ENCODE peak calls at places on chromosomes 6 and 20, in ten cellular contexts. One of them, this sample, is unnamed.

GRCh38 chr20:53623454-53624206 is 30.0 kb upstream of the ZNF217 start:
- DNase-seq in CD4-positive, alpha-beta memory T cell: peak; percentile 30
- DNase-seq in upper lobe of right lung: peak; percentile 63
- DNase-seq in ovary: peak; percentile 74
- DNase-seq in IMR-90: peak; percentile 77
- DNase-seq in neural progenitor cell: peak; percentile 54
- DNase-seq in OCI-LY7: peak; percentile 59
- DNase-seq in A549: peak; percentile 88
- DNase-seq in aorta: peak; percentile 84
- DNase-seq in Panc1: peak; percentile 87
- DNase-seq in this sample: peak; percentile 73

GRCh38 chr6:16514249-16514648 is 247.0 kb downstream of the ATXN1 start:
- DNase-seq in neural progenitor cell: peak; percentile 42
- DNase-seq in aorta: no peak
- DNase-seq in OCI-LY7: no peak
- DNase-seq in IMR-90: peak; percentile 76
- DNase-seq in ovary: peak; percentile 21
- DNase-seq in upper lobe of right lung: no peak
- DNase-seq in Panc1: peak; percentile 10
- DNase-seq in CD4-positive, alpha-beta memory T cell: peak; percentile 39
- DNase-seq in A549: peak; percentile 48
- DNase-seq in this sample: no peak

GRCh38 chr20:3470627-3471396 is at the start of gene ATRN:
- DNase-seq in OCI-LY7: no peak
- DNase-seq in neural progenitor cell: peak; percentile 91
- DNase-seq in Panc1: peak; percentile 15
- DNase-seq in ovary: peak; percentile 89
- DNase-seq in IMR-90: peak; percentile 89
- DNase-seq in A549: peak; percentile 90
- DNase-seq in CD4-positive, alpha-beta memory T cell: peak; percentile 82
- DNase-seq in aorta: peak; percentile 95
- DNase-seq in upper lobe of right lung: peak; percentile 97
- DNase-seq in this sample: peak; percentile 92

GRCh38 chr6:38713812-38714211 is 1.3 kb upstream of the DNAH8 start:
- DNase-seq in neural progenitor cell: no peak
- DNase-seq in aorta: no peak
- DNase-seq in upper lobe of right lung: no peak
- DNase-seq in ovary: no peak
- DNase-seq in IMR-90: no peak
- DNase-seq in OCI-LY7: no peak
- DNase-seq in A549: no peak
- DNase-seq in CD4-positive, alpha-beta memory T cell: peak; percentile 39
- DNase-seq in Panc1: no peak
- DNase-seq in this sample: no peak

GRCh38 chr20:8946036-8946926 is 122.6 kb upstream of the PLCB4 start:
- DNase-seq in aorta: no peak
- DNase-seq in CD4-positive, alpha-beta memory T cell: no peak
- DNase-seq in ovary: no peak
- DNase-seq in OCI-LY7: no peak
- DNase-seq in neural progenitor cell: peak; percentile 53
- DNase-seq in IMR-90: no peak
- DNase-seq in A549: no peak
- DNase-seq in upper lobe of right lung: no peak
- DNase-seq in Panc1: no peak
- DNase-seq in this sample: no peak

GRCh38 chr6:2447318-2447717 is 201.9 kb upstream of the GMDS start:
- DNase-seq in neural progenitor cell: no peak
- DNase-seq in Panc1: no peak
- DNase-seq in upper lobe of right lung: no peak
- DNase-seq in OCI-LY7: no peak
- DNase-seq in A549: no peak
- DNase-seq in CD4-positive, alpha-beta memory T cell: no peak
- DNase-seq in aorta: no peak
- DNase-seq in IMR-90: no peak
- DNase-seq in ovary: no peak
- DNase-seq in this sample: no peak

GRCh38 chr6:42561986-42562385 is 1.8 kb upstream of the UBR2 start:
- DNase-seq in neural progenitor cell: no peak
- DNase-seq in aorta: no peak
- DNase-seq in CD4-positive, alpha-beta memory T cell: no peak
- DNase-seq in Panc1: no peak
- DNase-seq in OCI-LY7: no peak
- DNase-seq in IMR-90: no peak
- DNase-seq in ovary: no peak
- DNase-seq in A549: no peak
- DNase-seq in upper lobe of right lung: no peak
- DNase-seq in this sample: no peak

GRCh38 chr6:149567194-149567586 is 1.0 kb downstream of the GINM1 start:
- DNase-seq in OCI-LY7: peak; percentile 45
- DNase-seq in neural progenitor cell: no peak
- DNase-seq in A549: no peak
- DNase-seq in upper lobe of right lung: no peak
- DNase-seq in ovary: no peak
- DNase-seq in CD4-positive, alpha-beta memory T cell: no peak
- DNase-seq in Panc1: no peak
- DNase-seq in aorta: no peak
- DNase-seq in IMR-90: no peak
- DNase-seq in this sample: no peak

DNA sequence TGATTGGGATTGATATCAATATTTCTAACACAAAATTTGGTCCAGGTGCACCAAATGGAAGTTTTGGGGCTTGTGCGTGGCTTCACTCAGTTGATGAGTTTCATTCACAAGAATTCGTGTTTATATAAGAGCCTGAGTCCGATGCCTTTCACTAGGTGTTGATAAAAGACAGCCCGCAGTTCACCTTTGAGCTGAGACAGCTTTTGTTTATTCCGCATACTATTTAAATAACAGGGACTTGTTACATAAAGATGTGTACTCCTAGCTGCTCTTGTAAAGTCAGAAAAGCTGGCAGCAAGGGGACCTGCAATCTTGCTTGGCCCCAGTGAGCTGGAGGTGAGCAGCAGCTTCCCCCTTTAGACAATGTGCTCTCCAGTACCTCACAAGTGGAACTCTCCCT is 19.0 kb upstream of the NRN1 start:
- DNase-seq in neural progenitor cell: no peak
- DNase-seq in OCI-LY7: no peak
- DNase-seq in IMR-90: no peak
- DNase-seq in ovary: no peak
- DNase-seq in A549: no peak
- DNase-seq in upper lobe of right lung: no peak
- DNase-seq in aorta: no peak
- DNase-seq in Panc1: no peak
- DNase-seq in CD4-positive, alpha-beta memory T cell: no peak
- DNase-seq in this sample: no peak
- H3K4me1 ChIP-seq in neural progenitor cell: no peaks in the 10 kb centered on the region
- H3K4me1 ChIP-seq in OCI-LY7: no peaks in the 10 kb centered on the region
- H3K4me1 ChIP-seq in IMR-90: no peaks in the 10 kb centered on the region
- H3K4me1 ChIP-seq in ovary: no peaks in the 10 kb centered on the region
- H3K4me1 ChIP-seq in A549: no peaks in the 10 kb centered on the region
- H3K4me1 ChIP-seq in upper lobe of right lung: no peaks in the 10 kb centered on the region
- H3K4me1 ChIP-seq in aorta: no peaks in the 10 kb centered on the region
- H3K4me1 ChIP-seq in Panc1: no peaks in the 10 kb centered on the region
- H3K4me1 ChIP-seq in CD4-positive, alpha-beta memory T cell: no peaks in the 10 kb centered on the region
- H3K4me1 ChIP-seq in this sample: no peaks in the 10 kb centered on the region

GRCh38 chr20:50532231-50532630 is 22.0 kb downstream of the PTPN1 start:
- DNase-seq in IMR-90: no peak
- DNase-seq in OCI-LY7: no peak
- DNase-seq in neural progenitor cell: no peak
- DNase-seq in A549: no peak
- DNase-seq in CD4-positive, alpha-beta memory T cell: no peak
- DNase-seq in ovary: no peak
- DNase-seq in aorta: no peak
- DNase-seq in upper lobe of right lung: no peak
- DNase-seq in Panc1: no peak
- DNase-seq in this sample: no peak
- H3K4me1 ChIP-seq in IMR-90: peaks cover 53% of the 10 kb centered on the region
- H3K4me1 ChIP-seq in OCI-LY7: peaks cover 6% of the 10 kb centered on the region
- H3K4me1 ChIP-seq in neural progenitor cell: peaks cover 43% of the 10 kb centered on the region
- H3K4me1 ChIP-seq in A549: peaks cover 19% of the 10 kb centered on the region
- H3K4me1 ChIP-seq in CD4-positive, alpha-beta memory T cell: peaks cover 87% of the 10 kb centered on the region
- H3K4me1 ChIP-seq in ovary: peaks cover 11% of the 10 kb centered on the region
- H3K4me1 ChIP-seq in aorta: peaks cover 7% of the 10 kb centered on the region
- H3K4me1 ChIP-seq in upper lobe of right lung: peaks cover 70% of the 10 kb centered on the region
- H3K4me1 ChIP-seq in Panc1: peaks cover 43% of the 10 kb centered on the region
- H3K4me1 ChIP-seq in this sample: no peaks in the 10 kb centered on the region

GRCh38 chr20:23146857-23147256 is 60.7 kb upstream of the CD93 start:
- DNase-seq in OCI-LY7: no peak
- DNase-seq in neural progenitor cell: no peak
- DNase-seq in ovary: no peak
- DNase-seq in IMR-90: no peak
- DNase-seq in CD4-positive, alpha-beta memory T cell: no peak
- DNase-seq in aorta: no peak
- DNase-seq in A549: no peak
- DNase-seq in upper lobe of right lung: no peak
- DNase-seq in Panc1: no peak
- DNase-seq in this sample: no peak

GRCh38 chr20:23147647-23147963 is 61.5 kb upstream of the CD93 start:
- DNase-seq in upper lobe of right lung: no peak
- DNase-seq in A549: no peak
- DNase-seq in aorta: no peak
- DNase-seq in OCI-LY7: no peak
- DNase-seq in Panc1: no peak
- DNase-seq in neural progenitor cell: no peak
- DNase-seq in ovary: no peak
- DNase-seq in IMR-90: no peak
- DNase-seq in CD4-positive, alpha-beta memory T cell: no peak
- DNase-seq in this sample: no peak

GRCh38 chr20:23148721-23149570 is 62.8 kb upstream of the CD93 start:
- DNase-seq in A549: no peak
- DNase-seq in neural progenitor cell: no peak
- DNase-seq in OCI-LY7: no peak
- DNase-seq in IMR-90: no peak
- DNase-seq in upper lobe of right lung: no peak
- DNase-seq in ovary: no peak
- DNase-seq in aorta: no peak
- DNase-seq in Panc1: no peak
- DNase-seq in CD4-positive, alpha-beta memory T cell: no peak
- DNase-seq in this sample: no peak

GRCh38 chr20:23149623-23150279 is 63.6 kb upstream of the CD93 start:
- DNase-seq in OCI-LY7: no peak
- DNase-seq in IMR-90: no peak
- DNase-seq in A549: no peak
- DNase-seq in ovary: no peak
- DNase-seq in Panc1: no peak
- DNase-seq in neural progenitor cell: no peak
- DNase-seq in CD4-positive, alpha-beta memory T cell: no peak
- DNase-seq in aorta: no peak
- DNase-seq in upper lobe of right lung: no peak
- DNase-seq in this sample: no peak

DNA sequence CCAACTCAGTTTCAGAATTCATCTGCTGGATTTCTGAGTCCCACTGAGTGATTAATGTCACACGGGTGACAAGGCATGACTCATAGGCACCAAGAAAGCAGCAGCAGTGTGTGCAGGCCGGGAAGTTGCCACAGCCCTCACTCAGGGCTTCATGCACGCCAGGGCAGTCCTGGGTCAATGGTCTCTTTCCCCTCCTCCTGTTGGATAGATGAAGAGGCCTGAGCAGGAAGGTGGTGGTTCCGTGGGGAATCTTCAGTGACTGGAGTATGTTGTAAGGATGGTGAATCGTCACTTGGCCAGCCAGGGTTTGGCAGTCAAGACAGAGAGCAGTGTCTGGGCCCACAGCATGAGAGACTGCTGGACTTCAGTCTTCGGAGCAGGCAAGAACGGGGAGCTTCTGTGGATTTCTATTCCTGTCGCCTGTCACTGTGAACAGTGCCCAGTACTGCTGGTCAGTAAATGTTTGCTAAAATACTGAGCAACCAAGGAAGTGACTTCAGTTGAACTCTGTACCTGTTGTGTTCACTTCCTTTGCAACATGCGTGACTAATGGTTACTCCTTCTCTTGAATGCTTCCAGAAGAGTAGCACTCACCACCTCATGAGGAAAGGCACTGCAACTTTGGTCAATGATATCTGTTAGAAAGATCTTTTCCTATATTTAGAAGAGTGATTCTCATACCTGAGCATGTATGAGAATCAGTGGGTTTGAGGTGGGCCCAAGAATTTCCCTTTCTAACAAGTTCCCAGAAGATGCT is 62.0 kb upstream of the CD93 start:
- DNase-seq in IMR-90: peak; percentile 90
- DNase-seq in neural progenitor cell: no peak
- DNase-seq in upper lobe of right lung: peak; percentile 71
- DNase-seq in OCI-LY7: no peak
- DNase-seq in CD4-positive, alpha-beta memory T cell: no peak
- DNase-seq in A549: peak; percentile 57
- DNase-seq in ovary: no peak
- DNase-seq in Panc1: peak; percentile 86
- DNase-seq in aorta: peak; percentile 89
- DNase-seq in this sample: peak; percentile 47
- H3K4me1 ChIP-seq in IMR-90: peaks cover 36% of the 10 kb centered on the region
- H3K4me1 ChIP-seq in neural progenitor cell: no peaks in the 10 kb centered on the region
- H3K4me1 ChIP-seq in upper lobe of right lung: peaks cover 28% of the 10 kb centered on the region
- H3K4me1 ChIP-seq in OCI-LY7: no peaks in the 10 kb centered on the region
- H3K4me1 ChIP-seq in CD4-positive, alpha-beta memory T cell: peaks cover 6% of the 10 kb centered on the region
- H3K4me1 ChIP-seq in A549: peaks cover 24% of the 10 kb centered on the region
- H3K4me1 ChIP-seq in ovary: peaks cover 4% of the 10 kb centered on the region
- H3K4me1 ChIP-seq in Panc1: no peaks in the 10 kb centered on the region
- H3K4me1 ChIP-seq in aorta: no peaks in the 10 kb centered on the region
- H3K4me1 ChIP-seq in this sample: no peaks in the 10 kb centered on the region

GRCh38 chr20:33840759-33841438 is 29.8 kb downstream of the CHMP4B start:
- DNase-seq in neural progenitor cell: no peak
- DNase-seq in IMR-90: no peak
- DNase-seq in aorta: no peak
- DNase-seq in upper lobe of right lung: no peak
- DNase-seq in OCI-LY7: no peak
- DNase-seq in Panc1: no peak
- DNase-seq in A549: no peak
- DNase-seq in ovary: no peak
- DNase-seq in CD4-positive, alpha-beta memory T cell: no peak
- DNase-seq in this sample: no peak

GRCh38 chr20:33835773-33836172 is 24.6 kb downstream of the CHMP4B start:
- DNase-seq in IMR-90: no peak
- DNase-seq in neural progenitor cell: no peak
- DNase-seq in Panc1: no peak
- DNase-seq in CD4-positive, alpha-beta memory T cell: no peak
- DNase-seq in OCI-LY7: no peak
- DNase-seq in upper lobe of right lung: no peak
- DNase-seq in A549: no peak
- DNase-seq in ovary: no peak
- DNase-seq in aorta: no peak
- DNase-seq in this sample: no peak

GRCh38 chr20:33837096-33837830 is 26.1 kb downstream of the CHMP4B start:
- DNase-seq in OCI-LY7: peak; percentile 41
- DNase-seq in neural progenitor cell: no peak
- DNase-seq in upper lobe of right lung: no peak
- DNase-seq in IMR-90: no peak
- DNase-seq in A549: no peak
- DNase-seq in Panc1: no peak
- DNase-seq in ovary: no peak
- DNase-seq in aorta: no peak
- DNase-seq in CD4-positive, alpha-beta memory T cell: no peak
- DNase-seq in this sample: no peak

GRCh38 chr20:33839591-33839990 is 28.4 kb downstream of the CHMP4B start:
- DNase-seq in upper lobe of right lung: no peak
- DNase-seq in ovary: no peak
- DNase-seq in A549: no peak
- DNase-seq in OCI-LY7: no peak
- DNase-seq in aorta: no peak
- DNase-seq in IMR-90: no peak
- DNase-seq in neural progenitor cell: no peak
- DNase-seq in CD4-positive, alpha-beta memory T cell: no peak
- DNase-seq in Panc1: no peak
- DNase-seq in this sample: peak; percentile 82

DNA sequence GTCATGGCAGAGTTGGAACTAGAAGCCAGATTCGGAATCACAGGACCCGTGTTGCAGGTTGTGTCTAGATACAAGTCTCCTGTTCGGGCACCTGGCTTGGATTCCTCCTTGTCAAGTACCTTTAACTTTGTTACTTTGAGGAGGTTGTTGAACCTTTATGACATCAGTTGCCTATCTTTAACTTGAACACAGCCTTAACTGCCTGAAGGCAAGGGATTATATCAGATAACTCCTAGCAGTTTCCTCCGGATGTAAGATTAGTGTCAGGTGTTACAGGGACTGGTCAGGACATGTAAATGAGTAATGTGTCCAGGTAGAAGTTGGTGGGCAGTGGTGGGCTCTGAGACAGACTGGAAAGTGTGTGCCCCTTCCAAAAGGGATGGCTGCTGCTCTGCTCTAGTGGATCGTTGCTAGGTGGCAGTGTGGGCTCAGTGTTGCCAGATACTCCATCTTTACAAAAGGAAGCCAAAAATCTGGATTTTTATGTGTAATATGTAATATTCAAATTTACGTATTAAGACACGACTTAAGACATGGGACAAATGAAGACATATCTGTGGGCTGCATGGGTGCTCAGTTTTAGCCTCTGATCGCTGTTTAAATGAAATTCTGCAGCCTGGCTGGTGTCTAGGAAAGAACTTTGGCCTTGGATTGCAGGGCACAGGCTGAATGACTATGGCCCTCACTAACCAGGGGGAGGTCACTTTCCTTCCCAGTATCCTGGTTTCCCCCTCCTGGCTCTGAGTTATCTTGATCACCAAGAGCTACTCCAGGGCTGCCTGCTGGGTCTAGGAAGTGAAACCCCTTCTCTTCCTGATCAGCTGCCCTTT is 27.1 kb downstream of the CHMP4B start:
- DNase-seq in aorta: no peak
- DNase-seq in CD4-positive, alpha-beta memory T cell: no peak
- DNase-seq in A549: no peak
- DNase-seq in IMR-90: no peak
- DNase-seq in ovary: no peak
- DNase-seq in OCI-LY7: no peak
- DNase-seq in upper lobe of right lung: no peak
- DNase-seq in Panc1: no peak
- DNase-seq in neural progenitor cell: peak; percentile 16
- DNase-seq in this sample: peak; percentile 55
- H3K4me1 ChIP-seq in aorta: no peaks in the 10 kb centered on the region
- H3K4me1 ChIP-seq in CD4-positive, alpha-beta memory T cell: peaks cover 79% of the 10 kb centered on the region
- H3K4me1 ChIP-seq in A549: peaks cover 6% of the 10 kb centered on the region
- H3K4me1 ChIP-seq in IMR-90: peaks cover 12% of the 10 kb centered on the region
- H3K4me1 ChIP-seq in ovary: peaks cover 38% of the 10 kb centered on the region
- H3K4me1 ChIP-seq in OCI-LY7: peaks cover 37% of the 10 kb centered on the region
- H3K4me1 ChIP-seq in upper lobe of right lung: peaks cover 78% of the 10 kb centered on the region
- H3K4me1 ChIP-seq in Panc1: peaks cover 24% of the 10 kb centered on the region
- H3K4me1 ChIP-seq in neural progenitor cell: peaks cover 12% of the 10 kb centered on the region
- H3K4me1 ChIP-seq in this sample: no peaks in the 10 kb centered on the region

This sample was measured in right lobe of liver.